ENCODE peak calls at places on chromosomes 7 and 10, in ten cellular contexts. One of them, this sample, is unnamed.

GRCh38 chr7:138520742-138521141 is 60.7 kb downstream of the TRIM24 start:
- DNase-seq in endodermal cell: no peak
- DNase-seq in HCT116: no peak
- DNase-seq in ovary: no peak
- DNase-seq in transverse colon: no peak
- DNase-seq in cardiac fibroblast: no peak
- DNase-seq in spleen: no peak
- DNase-seq in stomach: no peak
- DNase-seq in fibroblast of the aortic adventitia: no peak
- DNase-seq in MM.1S: no peak
- DNase-seq in this sample: no peak

GRCh38 chr7:128947854-128948253 is 10.1 kb downstream of the IRF5 start:
- DNase-seq in endodermal cell: no peak
- DNase-seq in HCT116: no peak
- DNase-seq in ovary: no peak
- DNase-seq in transverse colon: no peak
- DNase-seq in cardiac fibroblast: no peak
- DNase-seq in spleen: no peak
- DNase-seq in stomach: no peak
- DNase-seq in fibroblast of the aortic adventitia: no peak
- DNase-seq in MM.1S: no peak
- DNase-seq in this sample: no peak

GRCh38 chr7:152911904-152912303 is 152.4 kb downstream of the ACTR3B start:
- DNase-seq in endodermal cell: no peak
- DNase-seq in HCT116: no peak
- DNase-seq in ovary: no peak
- DNase-seq in transverse colon: no peak
- DNase-seq in cardiac fibroblast: no peak
- DNase-seq in spleen: no peak
- DNase-seq in stomach: no peak
- DNase-seq in fibroblast of the aortic adventitia: no peak
- DNase-seq in MM.1S: no peak
- DNase-seq in this sample: no peak

GRCh38 chr10:19783721-19784120 is 32.5 kb upstream of the PLXDC2 start:
- DNase-seq in endodermal cell: no peak
- DNase-seq in HCT116: no peak
- DNase-seq in ovary: no peak
- DNase-seq in transverse colon: no peak
- DNase-seq in cardiac fibroblast: no peak
- DNase-seq in spleen: no peak
- DNase-seq in stomach: no peak
- DNase-seq in fibroblast of the aortic adventitia: no peak
- DNase-seq in MM.1S: no peak
- DNase-seq in this sample: no peak

GRCh38 chr10:131685576-131685975 is 215.2 kb upstream of the PPP2R2D start:
- DNase-seq in endodermal cell: no peak
- DNase-seq in HCT116: no peak
- DNase-seq in ovary: no peak
- DNase-seq in transverse colon: no peak
- DNase-seq in cardiac fibroblast: no peak
- DNase-seq in spleen: peak; percentile 61
- DNase-seq in stomach: no peak
- DNase-seq in fibroblast of the aortic adventitia: no peak
- DNase-seq in MM.1S: no peak
- DNase-seq in this sample: no peak

GRCh38 chr7:41984888-41985287 is 252.1 kb downstream of the GLI3 start:
- DNase-seq in endodermal cell: no peak
- DNase-seq in HCT116: no peak
- DNase-seq in ovary: no peak
- DNase-seq in transverse colon: no peak
- DNase-seq in cardiac fibroblast: peak; percentile 44
- DNase-seq in spleen: no peak
- DNase-seq in stomach: no peak
- DNase-seq in fibroblast of the aortic adventitia: peak; percentile 59
- DNase-seq in MM.1S: peak; percentile 77
- DNase-seq in this sample: no peak

GRCh38 chr10:43138757-43139241 is 554 bp downstream of the CSGALNACT2 start:
- DNase-seq in endodermal cell: no peak
- DNase-seq in HCT116: no peak
- DNase-seq in ovary: no peak
- DNase-seq in transverse colon: peak; percentile 29
- DNase-seq in cardiac fibroblast: peak; percentile 36
- DNase-seq in spleen: peak; percentile 85
- DNase-seq in stomach: no peak
- DNase-seq in fibroblast of the aortic adventitia: peak; percentile 62
- DNase-seq in MM.1S: peak; percentile 71
- DNase-seq in this sample: no peak

GRCh38 chr7:40199076-40199802 is 64.4 kb downstream of the SUGCT start:
- DNase-seq in endodermal cell: no peak
- DNase-seq in HCT116: no peak
- DNase-seq in ovary: no peak
- DNase-seq in transverse colon: no peak
- DNase-seq in cardiac fibroblast: peak; percentile 84
- DNase-seq in spleen: no peak
- DNase-seq in stomach: no peak
- DNase-seq in fibroblast of the aortic adventitia: peak; percentile 85
- DNase-seq in MM.1S: peak; percentile 14
- DNase-seq in this sample: peak; percentile 94

GRCh38 chr10:49138361-49138891 is 4.6 kb upstream of the FAM170B start:
- DNase-seq in endodermal cell: no peak
- DNase-seq in HCT116: no peak
- DNase-seq in ovary: peak; percentile 32
- DNase-seq in transverse colon: no peak
- DNase-seq in cardiac fibroblast: peak; percentile 21
- DNase-seq in spleen: no peak
- DNase-seq in stomach: no peak
- DNase-seq in fibroblast of the aortic adventitia: peak; percentile 81
- DNase-seq in MM.1S: no peak
- DNase-seq in this sample: peak; percentile 67

GRCh38 chr7:51471199-51472016 is 154.8 kb upstream of the COBL start:
- DNase-seq in endodermal cell: peak; percentile 79
- DNase-seq in HCT116: no peak
- DNase-seq in ovary: no peak
- DNase-seq in transverse colon: no peak
- DNase-seq in cardiac fibroblast: no peak
- DNase-seq in spleen: no peak
- DNase-seq in stomach: no peak
- DNase-seq in fibroblast of the aortic adventitia: no peak
- DNase-seq in MM.1S: no peak
- DNase-seq in this sample: no peak

GRCh38 chr7:5692112-5692844 is 89.2 kb downstream of the RNF216 start:
- DNase-seq in endodermal cell: no peak
- DNase-seq in HCT116: no peak
- DNase-seq in ovary: peak; percentile 84
- DNase-seq in transverse colon: peak; percentile 50
- DNase-seq in cardiac fibroblast: peak; percentile 97
- DNase-seq in spleen: peak; percentile 79
- DNase-seq in stomach: peak; percentile 37
- DNase-seq in fibroblast of the aortic adventitia: peak; percentile 99
- DNase-seq in MM.1S: no peak
- DNase-seq in this sample: peak; percentile 96

GRCh38 chr7:158431941-158432347 is 155.7 kb downstream of the PTPRN2 start:
- DNase-seq in endodermal cell: no peak
- DNase-seq in HCT116: peak; percentile 54
- DNase-seq in ovary: peak; percentile 46
- DNase-seq in transverse colon: peak; percentile 76
- DNase-seq in cardiac fibroblast: peak; percentile 93
- DNase-seq in spleen: no peak
- DNase-seq in stomach: peak; percentile 86
- DNase-seq in fibroblast of the aortic adventitia: peak; percentile 10
- DNase-seq in MM.1S: no peak
- DNase-seq in this sample: no peak

GRCh38 chr7:129859188-129859587 is 93.6 kb downstream of the UBE2H start:
- DNase-seq in endodermal cell: no peak
- DNase-seq in HCT116: no peak
- DNase-seq in ovary: no peak
- DNase-seq in transverse colon: no peak
- DNase-seq in cardiac fibroblast: peak; percentile 62
- DNase-seq in spleen: no peak
- DNase-seq in stomach: no peak
- DNase-seq in fibroblast of the aortic adventitia: peak; percentile 80
- DNase-seq in MM.1S: no peak
- DNase-seq in this sample: no peak

GRCh38 chr10:57119690-57120089 is 758.6 kb upstream of the ZWINT start:
- DNase-seq in endodermal cell: no peak
- DNase-seq in HCT116: no peak
- DNase-seq in ovary: no peak
- DNase-seq in transverse colon: no peak
- DNase-seq in cardiac fibroblast: no peak
- DNase-seq in spleen: no peak
- DNase-seq in stomach: no peak
- DNase-seq in fibroblast of the aortic adventitia: no peak
- DNase-seq in MM.1S: no peak
- DNase-seq in this sample: no peak

GRCh38 chr10:129511086-129511485 is 44.0 kb downstream of the MGMT start:
- DNase-seq in endodermal cell: no peak
- DNase-seq in HCT116: no peak
- DNase-seq in ovary: no peak
- DNase-seq in transverse colon: no peak
- DNase-seq in cardiac fibroblast: no peak
- DNase-seq in spleen: no peak
- DNase-seq in stomach: no peak
- DNase-seq in fibroblast of the aortic adventitia: no peak
- DNase-seq in MM.1S: no peak
- DNase-seq in this sample: no peak

GRCh38 chr7:64880322-64881297 is 22.5 kb upstream of the ZNF273 start:
- DNase-seq in endodermal cell: peak; percentile 15
- DNase-seq in HCT116: no peak
- DNase-seq in ovary: no peak
- DNase-seq in transverse colon: no peak
- DNase-seq in cardiac fibroblast: no peak
- DNase-seq in spleen: no peak
- DNase-seq in stomach: peak; percentile 13
- DNase-seq in fibroblast of the aortic adventitia: no peak
- DNase-seq in MM.1S: no peak
- DNase-seq in this sample: no peak

GRCh38 chr7:4712371-4713182 is 30.5 kb downstream of the FOXK1 start:
- DNase-seq in endodermal cell: no peak
- DNase-seq in HCT116: no peak
- DNase-seq in ovary: no peak
- DNase-seq in transverse colon: peak; percentile 36
- DNase-seq in cardiac fibroblast: no peak
- DNase-seq in spleen: no peak
- DNase-seq in stomach: no peak
- DNase-seq in fibroblast of the aortic adventitia: no peak
- DNase-seq in MM.1S: no peak
- DNase-seq in this sample: no peak

GRCh38 chr10:58107506-58107905 is 160.2 kb downstream of the IPMK start:
- DNase-seq in endodermal cell: no peak
- DNase-seq in HCT116: no peak
- DNase-seq in ovary: no peak
- DNase-seq in transverse colon: no peak
- DNase-seq in cardiac fibroblast: peak; percentile 6
- DNase-seq in spleen: no peak
- DNase-seq in stomach: no peak
- DNase-seq in fibroblast of the aortic adventitia: peak; percentile 84
- DNase-seq in MM.1S: no peak
- DNase-seq in this sample: peak; percentile 66

GRCh38 chr10:99984635-99985034 is 25.1 kb downstream of the DNMBP start:
- DNase-seq in endodermal cell: no peak
- DNase-seq in HCT116: no peak
- DNase-seq in ovary: no peak
- DNase-seq in transverse colon: no peak
- DNase-seq in cardiac fibroblast: no peak
- DNase-seq in spleen: no peak
- DNase-seq in stomach: no peak
- DNase-seq in fibroblast of the aortic adventitia: no peak
- DNase-seq in MM.1S: no peak
- DNase-seq in this sample: no peak

GRCh38 chr10:91380873-91381561 is 29.1 kb upstream of the HECTD2 start:
- DNase-seq in endodermal cell: no peak
- DNase-seq in HCT116: no peak
- DNase-seq in ovary: no peak
- DNase-seq in transverse colon: no peak
- DNase-seq in cardiac fibroblast: peak; percentile 35
- DNase-seq in spleen: no peak
- DNase-seq in stomach: no peak
- DNase-seq in fibroblast of the aortic adventitia: no peak
- DNase-seq in MM.1S: no peak
- DNase-seq in this sample: no peak

GRCh38 chr7:154832557-154833138 is 170.3 kb downstream of the PAXIP1 start:
- DNase-seq in endodermal cell: peak; percentile 80
- DNase-seq in HCT116: peak; percentile 27
- DNase-seq in ovary: no peak
- DNase-seq in transverse colon: peak; percentile 46
- DNase-seq in cardiac fibroblast: no peak
- DNase-seq in spleen: no peak
- DNase-seq in stomach: peak; percentile 49
- DNase-seq in fibroblast of the aortic adventitia: no peak
- DNase-seq in MM.1S: no peak
- DNase-seq in this sample: no peak
- TF ChIP-seq CTCF in endodermal cell: peak; percentile 78
- TF ChIP-seq CTCF in HCT116: no peak
- TF ChIP-seq CTCF in ovary: no peak
- TF ChIP-seq CTCF in transverse colon: peak; percentile 31
- TF ChIP-seq CTCF in cardiac fibroblast: no peak
- TF ChIP-seq CTCF in spleen: no peak
- TF ChIP-seq CTCF in stomach: no peak
- TF ChIP-seq CTCF in fibroblast of the aortic adventitia: no peak
- TF ChIP-seq CTCF in MM.1S: no peak
- TF ChIP-seq CTCF in this sample: no peak

GRCh38 chr10:28939352-28940157 is 262.2 kb downstream of the BAMBI start:
- DNase-seq in endodermal cell: peak; percentile 94
- DNase-seq in HCT116: no peak
- DNase-seq in ovary: peak; percentile 85
- DNase-seq in transverse colon: peak; percentile 23
- DNase-seq in cardiac fibroblast: peak; percentile 97
- DNase-seq in spleen: no peak
- DNase-seq in stomach: peak; percentile 34
- DNase-seq in fibroblast of the aortic adventitia: peak; percentile 90
- DNase-seq in MM.1S: no peak
- DNase-seq in this sample: peak; percentile 34
- H3K4me3 ChIP-seq in endodermal cell: peak overlapping the region; percentile 73
- H3K4me3 ChIP-seq in HCT116: no peak overlapping the region
- H3K4me3 ChIP-seq in ovary: no peak overlapping the region
- H3K4me3 ChIP-seq in transverse colon: no peak overlapping the region
- H3K4me3 ChIP-seq in cardiac fibroblast: no peak overlapping the region
- H3K4me3 ChIP-seq in spleen: no peak overlapping the region
- H3K4me3 ChIP-seq in stomach: no peak overlapping the region
- H3K4me3 ChIP-seq in fibroblast of the aortic adventitia: no peak overlapping the region
- H3K4me3 ChIP-seq in MM.1S: no peak overlapping the region
- H3K4me3 ChIP-seq in this sample: no peak overlapping the region

GRCh38 chr10:6478722-6479121 is 101.4 kb downstream of the PRKCQ start:
- DNase-seq in endodermal cell: no peak
- DNase-seq in HCT116: no peak
- DNase-seq in ovary: no peak
- DNase-seq in transverse colon: no peak
- DNase-seq in cardiac fibroblast: no peak
- DNase-seq in spleen: no peak
- DNase-seq in stomach: no peak
- DNase-seq in fibroblast of the aortic adventitia: no peak
- DNase-seq in MM.1S: no peak
- DNase-seq in this sample: no peak
- TF ChIP-seq CTCF in endodermal cell: peak; percentile 58
- TF ChIP-seq CTCF in HCT116: no peak
- TF ChIP-seq CTCF in ovary: no peak
- TF ChIP-seq CTCF in transverse colon: no peak
- TF ChIP-seq CTCF in cardiac fibroblast: no peak
- TF ChIP-seq CTCF in spleen: no peak
- TF ChIP-seq CTCF in stomach: no peak
- TF ChIP-seq CTCF in fibroblast of the aortic adventitia: no peak
- TF ChIP-seq CTCF in MM.1S: no peak
- TF ChIP-seq CTCF in this sample: no peak

GRCh38 chr7:134480202-134480601 is 21.3 kb upstream of the AKR1B1 start:
- DNase-seq in endodermal cell: no peak
- DNase-seq in HCT116: no peak
- DNase-seq in ovary: no peak
- DNase-seq in transverse colon: no peak
- DNase-seq in cardiac fibroblast: no peak
- DNase-seq in spleen: no peak
- DNase-seq in stomach: no peak
- DNase-seq in fibroblast of the aortic adventitia: no peak
- DNase-seq in MM.1S: no peak
- DNase-seq in this sample: no peak
- H3K4me3 ChIP-seq in endodermal cell: no peak overlapping the region
- H3K4me3 ChIP-seq in HCT116: no peak overlapping the region
- H3K4me3 ChIP-seq in ovary: no peak overlapping the region
- H3K4me3 ChIP-seq in transverse colon: no peak overlapping the region
- H3K4me3 ChIP-seq in cardiac fibroblast: no peak overlapping the region
- H3K4me3 ChIP-seq in spleen: no peak overlapping the region
- H3K4me3 ChIP-seq in stomach: no peak overlapping the region
- H3K4me3 ChIP-seq in fibroblast of the aortic adventitia: no peak overlapping the region
- H3K4me3 ChIP-seq in MM.1S: no peak overlapping the region
- H3K4me3 ChIP-seq in this sample: no peak overlapping the region